ENCODE peak calls at places on chromosomes 1 and 21, in six cellular contexts. N is choroid plexus epithelial cell, E is keratinocyte, U is IMR-90, P is hepatocyte, Q is GM13976. V is an unnamed sample.

GRCh38 chr1:110601332-110601731 is 4.8 kb downstream of the KCNA2 start:
- DNase-seq in P (no peak), U (no peak), N (no peak), Q (no peak), E (no peak), V (no peak)

GRCh38 chr21:28317177-28317950 is 675.3 kb downstream of the LTN1 start:
- DNase-seq in P (peak; percentile 49), Q (no peak), U (no peak), N (no peak), E (no peak), V (no peak)

GRCh38 chr1:229436178-229436577 is 2.3 kb upstream of the ACTA1 start:
- DNase-seq in N (no peak), U (no peak), E (no peak), P (no peak), Q (no peak), V (no peak)

GRCh38 chr1:52238474-52238873 is 96.6 kb downstream of the ZFYVE9 start:
- DNase-seq in P (no peak), E (peak; percentile 38), Q (no peak), U (peak; percentile 53), N (peak; percentile 32), V (no peak)

GRCh38 chr1:35707253-35708178 is 11.2 kb downstream of the C1orf216 start:
- DNase-seq in Q (peak; percentile 77), E (no peak), P (peak; percentile 75), N (no peak), U (no peak), V (peak; percentile 77)

GRCh38 chr1:19525607-19526545 is 40.5 kb upstream of the CAPZB start:
- DNase-seq in P (peak; percentile 34), U (no peak), N (no peak), E (no peak), Q (no peak), V (no peak)

GRCh38 chr1:192904438-192904895 is 95.6 kb downstream of the RGS2 start:
- DNase-seq in P (peak; percentile 16), Q (no peak), N (peak; percentile 96), U (peak; percentile 93), E (peak; percentile 45), V (no peak)

GRCh38 chr1:32890516-32891240 is 4.4 kb downstream of the HPCA start:
- DNase-seq in Q (no peak), E (no peak), N (no peak), P (no peak), U (no peak), V (no peak)

GRCh38 chr1:110460253-110461220 is 9.6 kb downstream of the PROK1 start:
- DNase-seq in N (peak; percentile 86), P (peak; percentile 89), Q (peak; percentile 83), U (peak; percentile 77), E (peak; percentile 52), V (peak; percentile 81)

GRCh38 chr1:157274698-157275534 is 136.7 kb upstream of the ETV3 start:
- DNase-seq in U (peak; percentile 56), P (peak; percentile 16), N (peak; percentile 16), E (no peak), Q (no peak), V (no peak)

GRCh38 chr1:115807723-115808122 is 33.2 kb downstream of the NHLH2 start:
- DNase-seq in Q (peak; percentile 41), P (peak; percentile 92), U (peak; percentile 66), E (no peak), N (peak; percentile 86), V (peak; percentile 60)

GRCh38 chr1:227900571-227901051 is 47.1 kb downstream of the WNT9A start:
- DNase-seq in N (no peak), P (no peak), Q (no peak), U (no peak), E (no peak), V (no peak)

GRCh38 chr1:226551299-226551698 is 2.7 kb downstream of the STUM start:
- DNase-seq in Q (no peak), N (no peak), U (no peak), E (no peak), P (no peak), V (no peak)

GRCh38 chr1:118821801-118822200 is 166.3 kb downstream of the TBX15 start:
- DNase-seq in P (no peak), E (no peak), N (peak; percentile 43), U (no peak), Q (no peak), V (no peak)

GRCh38 chr1:110163591-110163990 is 13.3 kb downstream of the SLC6A17 start:
- DNase-seq in Q (no peak), U (no peak), P (no peak), E (no peak), N (no peak), V (no peak)

GRCh38 chr1:91830242-91831131 is 55.5 kb downstream of the TGFBR3 start:
- DNase-seq in P (peak; percentile 27), U (peak; percentile 91), N (peak; percentile 93), Q (no peak), E (no peak), V (no peak)

GRCh38 chr1:77516106-77516505 is 166.4 kb downstream of the ZZZ3 start:
- DNase-seq in P (no peak), Q (no peak), E (no peak), U (no peak), N (no peak), V (no peak)

GRCh38 chr1:17732475-17732874 is 22.7 kb upstream of the ACTL8 start:
- DNase-seq in E (no peak), U (peak; percentile 73), N (peak; percentile 24), P (no peak), Q (no peak), V (no peak)

GRCh38 chr1:234973426-234974250 is 155.0 kb downstream of the TOMM20 start:
- DNase-seq in P (no peak), N (no peak), U (no peak), Q (no peak), E (no peak), V (no peak)

GRCh38 chr1:87478231-87478630 is 149.6 kb downstream of the LMO4 start:
- DNase-seq in N (peak; percentile 14), E (no peak), P (no peak), U (peak; percentile 34), Q (no peak), V (no peak)

GRCh38 chr1:210505601-210506564 is 177.2 kb downstream of the HHAT start:
- DNase-seq in Q (no peak), P (no peak), U (no peak), N (no peak), E (no peak), V (no peak)

GRCh38 chr21:43764576-43765495 is 11.3 kb downstream of the CSTB start:
- DNase-seq in U (no peak), Q (no peak), P (no peak), E (no peak), N (peak; percentile 28), V (no peak)

GRCh38 chr1:227869281-227869842 is 53.9 kb downstream of the PRSS38 start:
- DNase-seq in N (no peak), Q (no peak), U (peak; percentile 2), P (no peak), E (no peak), V (no peak)

GRCh38 chr1:233229291-233229690 is 66.2 kb downstream of the PCNX2 start:
- DNase-seq in P (no peak), E (no peak), U (peak; percentile 11), N (peak; percentile 75), Q (no peak), V (no peak)

GRCh38 chr1:175887981-175888428 is 144.6 kb upstream of the TNR start:
- DNase-seq in E (no peak), Q (peak; percentile 83), P (peak; percentile 85), U (peak; percentile 36), N (peak; percentile 78), V (peak; percentile 64)

GRCh38 chr1:43872280-43872679 is 61.3 kb upstream of the ARTN start:
- DNase-seq in E (no peak), N (no peak), U (no peak), P (no peak), Q (no peak), V (no peak)

GRCh38 chr1:25869909-25870606 is 5.5 kb downstream of the PAQR7 start:
- DNase-seq in U (no peak), P (no peak), N (no peak), E (no peak), Q (no peak), V (no peak)

GRCh38 chr1:59008599-59009347 is 224.9 kb upstream of the JUN start:
- DNase-seq in Q (no peak), U (peak; percentile 27), P (no peak), N (peak; percentile 57), E (no peak), V (no peak)

GRCh38 chr1:222416001-222416791 is 131.7 kb downstream of the HHIPL2 start:
- DNase-seq in Q (no peak), P (no peak), E (no peak), U (peak; percentile 64), N (no peak), V (no peak)

GRCh38 chr1:25239681-25240541 is 7.3 kb downstream of the RSRP1 start:
- DNase-seq in P (peak; percentile 96), E (no peak), U (peak; percentile 87), N (peak; percentile 93), Q (peak; percentile 90), V (peak; percentile 86)

GRCh38 chr1:25828491-25828890 is 8.7 kb downstream of the MTFR1L start:
- DNase-seq in P (no peak), N (no peak), E (no peak), Q (no peak), U (no peak), V (no peak)

GRCh38 chr1:22654692-22655091 is 1.7 kb downstream of the C1QB start:
- DNase-seq in E (no peak), U (no peak), Q (no peak), P (no peak), N (peak; percentile 12), V (no peak)
- TF ChIP-seq CTCF in E (peak; percentile 8), U (no peak), Q (no peak), P (no peak), N (peak; percentile 22), V (no peak)

GRCh38 chr1:27403065-27403726 is 10.8 kb downstream of the GPR3 start:
- DNase-seq in U (peak; percentile 42), Q (peak; percentile 70), P (peak; percentile 56), N (peak; percentile 55), E (no peak), V (peak; percentile 52)
- TF ChIP-seq CTCF in U (peak; percentile 28), Q (peak; percentile 48), P (peak; percentile 31), N (peak; percentile 59), E (peak; percentile 37), V (peak; percentile 21)

GRCh38 chr1:41476807-41477361 is 7.6 kb downstream of the EDN2 start:
- DNase-seq in U (no peak), N (peak; percentile 81), E (no peak), P (no peak), Q (no peak), V (no peak)

GRCh38 chr1:41475346-41475745 is 9.1 kb downstream of the EDN2 start:
- DNase-seq in P (no peak), N (no peak), U (no peak), E (no peak), Q (no peak), V (no peak)

GRCh38 chr1:41473738-41474362 is 10.6 kb downstream of the EDN2 start:
- DNase-seq in P (no peak), N (no peak), E (no peak), U (no peak), Q (no peak), V (no peak)

GRCh38 chr1:41474490-41475271 is 9.8 kb downstream of the EDN2 start:
- DNase-seq in Q (no peak), E (no peak), U (no peak), N (no peak), P (peak; percentile 61), V (no peak)

GRCh38 chr1:41475859-41476567 is 8.5 kb downstream of the EDN2 start:
- DNase-seq in N (no peak), U (no peak), P (no peak), Q (no peak), E (no peak), V (no peak)
- TF ChIP-seq CTCF in N (peak; percentile 23), U (no peak), P (no peak), Q (no peak), E (peak; percentile 8), V (no peak)

GRCh38 chr1:196029410-196029809 is 578.8 kb downstream of the KCNT2 start:
- DNase-seq in P (no peak), E (no peak), U (no peak), N (no peak), Q (no peak), V (no peak)
- TF ChIP-seq CTCF in P (peak; percentile 16), E (no peak), U (no peak), N (no peak), Q (no peak), V (no peak)

V was measured in GM20000.